ENCODE peak calls at places on chromosomes 12 and 14, in seven cellular contexts. Q, O, N, L, A, Z and E are unnamed samples. For H3K4me1, the result is how much of the 10 kb centered on the place peaks cover.

GRCh38 chr14:22383515-22384166 is 205.4 kb downstream of the DAD1 start:
- DNase-seq in Q (no peak), O (no peak), N (no peak), L (no peak), A (no peak), Z (no peak), E (no peak)

GRCh38 chr12:98211914-98212695 is 303.3 kb upstream of the TMPO start:
- DNase-seq in Q (no peak), O (no peak), N (no peak), L (no peak), A (no peak), Z (no peak), E (no peak)

GRCh38 chr14:68987653-68988036 is 8.5 kb upstream of the ACTN1 start:
- DNase-seq in Q (peak), O (no peak), N (peak), L (no peak), A (no peak), Z (no peak), E (peak)

GRCh38 chr12:92973614-92974013 is 44.5 kb upstream of the EEA1 start:
- DNase-seq in Q (no peak), O (peak), N (no peak), L (peak), A (no peak), Z (peak), E (no peak)

GRCh38 chr12:68572650-68573049 is 38.0 kb upstream of the RAP1B start:
- DNase-seq in Q (peak), O (peak), N (no peak), L (no peak), A (no peak), Z (no peak), E (no peak)

GRCh38 chr12:121992059-121992879 is 29.4 kb upstream of the BCL7A start:
- DNase-seq in Q (no peak), O (peak), N (no peak), L (peak), A (no peak), Z (peak), E (no peak)

GRCh38 chr14:21408152-21408551 is 24.3 kb upstream of the SUPT16H start:
- DNase-seq in Q (no peak), O (peak), N (no peak), L (peak), A (no peak), Z (peak), E (no peak)

GRCh38 chr14:96956464-96957239 is 159.5 kb downstream of the VRK1 start:
- DNase-seq in Q (no peak), O (no peak), N (no peak), L (no peak), A (no peak), Z (no peak), E (no peak)

GRCh38 chr14:68779761-68780323 is 13.0 kb downstream of the ZFP36L1 start:
- DNase-seq in Q (no peak), O (peak), N (no peak), L (peak), A (no peak), Z (peak), E (no peak)

GRCh38 chr14:91501348-91501747 is 8.8 kb downstream of the PPP4R3A start:
- DNase-seq in Q (no peak), O (no peak), N (no peak), L (no peak), A (no peak), Z (no peak), E (no peak)
- H3K4me1 ChIP-seq in Q (under half), O (under half), N (under half), L (under half), A (under half), Z (under half), E (under half)

DNA sequence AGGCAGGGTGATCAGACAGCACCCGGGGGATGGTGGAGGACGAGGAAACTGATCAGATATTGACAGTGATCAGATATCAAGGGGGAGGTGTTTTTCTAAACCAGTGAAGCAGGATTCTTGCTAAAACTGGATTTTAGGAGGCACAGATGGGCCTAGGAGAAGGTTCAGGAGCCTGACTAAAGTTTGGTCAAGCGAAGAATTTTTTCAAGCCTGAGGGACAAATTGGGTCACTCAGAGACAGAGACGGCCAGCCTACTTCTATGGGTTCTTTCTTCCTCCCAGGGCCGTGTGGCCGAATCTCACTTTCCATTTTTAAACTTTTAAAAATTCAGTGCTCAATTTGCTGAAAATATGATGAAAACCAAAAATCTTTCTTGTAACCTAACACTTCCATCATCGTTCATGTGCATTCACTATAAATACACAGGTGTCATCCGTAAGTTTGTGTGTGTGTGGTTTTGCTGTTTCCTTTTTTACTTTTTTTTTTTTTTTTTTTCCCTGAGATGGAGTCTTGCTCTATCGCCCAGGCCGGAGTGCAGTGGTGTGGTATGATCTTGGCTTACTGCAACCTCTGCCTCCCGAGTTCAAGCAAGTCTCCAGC is 68.5 kb downstream of the RIN3 start:
- DNase-seq in Q (no peak), O (no peak), N (no peak), L (no peak), A (no peak), Z (no peak), E (no peak)
- H3K18ac ChIP-seq in Q (no peak), O (no peak), N (no peak), L (no peak), A (no peak), Z (no peak), E (no peak)

DNA sequence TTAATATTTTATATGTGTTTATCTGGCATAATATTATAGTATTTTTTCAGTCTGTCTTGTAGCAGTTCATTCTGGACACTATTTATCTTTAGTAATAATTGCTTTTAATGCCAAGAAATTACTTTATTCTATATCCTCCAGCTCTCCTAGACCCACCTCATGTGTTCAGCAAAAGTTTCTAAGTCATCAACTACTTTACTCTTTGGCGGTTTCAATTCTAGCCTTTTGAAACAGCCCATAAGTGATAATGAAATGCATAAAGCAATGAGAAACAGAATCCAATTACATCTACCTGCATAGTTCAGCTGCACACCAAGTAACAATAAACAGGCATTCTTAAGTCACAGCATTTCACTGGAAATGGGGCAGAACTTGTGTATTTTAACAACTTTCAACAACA is 225.5 kb downstream of the SLC25A21 start:
- DNase-seq in Q (no peak), O (no peak), N (no peak), L (no peak), A (no peak), Z (no peak), E (no peak)
- H3K4me1 ChIP-seq in Q (under half), O (under half), N (under half), L (under half), A (under half), Z (under half), E (under half)

GRCh38 chr12:31221566-31221945 is 104.4 kb downstream of the SINHCAF start:
- DNase-seq in Q (no peak), O (no peak), N (no peak), L (no peak), A (no peak), Z (no peak), E (no peak)

GRCh38 chr12:31220633-31221565 is 105.1 kb downstream of the SINHCAF start:
- DNase-seq in Q (peak), O (peak), N (no peak), L (peak), A (no peak), Z (no peak), E (no peak)

GRCh38 chr12:31219521-31219920 is 106.4 kb downstream of the SINHCAF start:
- DNase-seq in Q (no peak), O (no peak), N (no peak), L (no peak), A (no peak), Z (no peak), E (no peak)

GRCh38 chr12:31218203-31219025 is 107.5 kb downstream of the SINHCAF start:
- DNase-seq in Q (peak), O (no peak), N (peak), L (no peak), A (no peak), Z (no peak), E (no peak)

GRCh38 chr12:31220061-31220460 is 105.9 kb downstream of the SINHCAF start:
- DNase-seq in Q (no peak), O (no peak), N (no peak), L (peak), A (no peak), Z (no peak), E (no peak)
- H3K18ac ChIP-seq in Q (no peak), O (no peak), N (no peak), L (no peak), A (no peak), Z (no peak), E (no peak)

DNA sequence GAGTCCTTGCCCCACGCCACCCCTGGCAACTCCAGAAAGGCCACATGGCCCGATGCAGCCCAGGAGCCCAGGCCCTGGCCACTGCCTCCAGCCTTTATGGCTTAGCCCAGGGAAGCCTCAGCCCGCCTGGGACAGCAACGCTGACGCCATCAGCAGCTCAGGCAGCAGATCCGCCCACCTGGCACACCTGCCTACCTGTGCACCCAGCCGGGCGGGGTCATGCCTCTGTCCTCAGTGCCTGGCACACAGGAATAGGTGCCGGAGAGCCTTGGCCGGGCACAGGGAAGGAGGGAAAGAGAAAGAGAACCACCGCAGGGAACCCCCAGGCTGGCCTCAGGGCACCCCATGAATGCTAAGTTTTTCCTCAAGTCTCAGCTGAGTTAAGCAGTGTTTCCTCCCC is 21.1 kb downstream of the BEGAIN start:
- DNase-seq in Q (no peak), O (no peak), N (no peak), L (no peak), A (no peak), Z (no peak), E (no peak)
- H3K4me1 ChIP-seq in Q (under half), O (under half), N (under half), L (under half), A (under half), Z (under half), E (under half)